ENCODE peak calls at places on chromosomes 11 and 22, in four cellular contexts. B is GM13976, F is lung, K is RWPE1. V is an unnamed sample.

GRCh38 chr11:16793009-16793408 is 54.6 kb downstream of the C11orf58 start:
- DNase-seq in F (no peak), B (no peak), K (no peak), V (no peak)

GRCh38 chr11:118791961-118792578 is 1.1 kb upstream of the DDX6 start:
- DNase-seq in K (peak; percentile 16), B (peak; percentile 58), F (peak; percentile 46), V (peak; percentile 44)

GRCh38 chr22:32258791-32259190 is 3.6 kb upstream of the SLC5A4 start:
- DNase-seq in F (no peak), K (no peak), B (no peak), V (no peak)

GRCh38 chr22:43228330-43228729 is 41.4 kb upstream of the TTLL12 start:
- DNase-seq in F (no peak), B (peak; percentile 57), K (peak; percentile 11), V (no peak)

GRCh38 chr11:2436013-2436520 is 8.2 kb downstream of the TRPM5 start:
- DNase-seq in B (no peak), K (no peak), F (no peak), V (no peak)

GRCh38 chr11:291281-292210 is 2.6 kb downstream of the PGGHG start:
- DNase-seq in B (no peak), F (no peak), K (no peak), V (no peak)

GRCh38 chr11:98568011-98568410 is 452.7 kb upstream of the CNTN5 start:
- DNase-seq in B (no peak), F (no peak), K (no peak), V (no peak)

GRCh38 chr11:23406131-23406819 is 546.0 kb upstream of the CCDC179 start:
- DNase-seq in B (no peak), K (no peak), F (no peak), V (no peak)

GRCh38 chr11:36130401-36130800 is 158.8 kb downstream of the COMMD9 start:
- DNase-seq in B (no peak), K (peak; percentile 20), F (no peak), V (no peak)

GRCh38 chr11:117303101-117303500 is 12.0 kb downstream of the BACE1-AS start:
- DNase-seq in F (no peak), K (no peak), B (no peak), V (no peak)

GRCh38 chr11:109604506-109604905 is 182.5 kb downstream of the C11orf87 start:
- DNase-seq in F (no peak), B (no peak), K (no peak), V (no peak)

GRCh38 chr11:130121430-130121978 is 38.1 kb upstream of the ST14 start:
- DNase-seq in F (no peak), K (no peak), B (no peak), V (no peak)

GRCh38 chr22:25780673-25781072 is 38.7 kb downstream of the MYO18B start:
- DNase-seq in B (no peak), F (no peak), K (no peak), V (no peak)

GRCh38 chr22:41799486-41800347 is 762 bp upstream of the CCDC134 start:
- DNase-seq in F (peak; percentile 33), B (peak; percentile 72), K (peak; percentile 6), V (peak; percentile 72)

GRCh38 chr11:9405721-9406120 is 21.3 kb downstream of the IPO7 start:
- DNase-seq in K (no peak), F (no peak), B (no peak), V (no peak)

GRCh38 chr11:86593833-86594232 is 78.6 kb downstream of the ME3 start:
- DNase-seq in F (no peak), B (no peak), K (no peak), V (no peak)

GRCh38 chr11:105786766-105787165 is 176.9 kb downstream of the GRIA4 start:
- DNase-seq in B (no peak), K (no peak), F (no peak), V (no peak)

GRCh38 chr11:37411289-37411688 is 813.3 kb upstream of the RAG2 start:
- DNase-seq in K (no peak), B (no peak), F (no peak), V (no peak)

GRCh38 chr11:13238879-13239514 is 38.6 kb upstream of the BMAL1 start:
- DNase-seq in B (peak; percentile 28), K (peak; percentile 58), F (peak; percentile 64), V (peak; percentile 23)

GRCh38 chr11:61473370-61474025 is 35.1 kb upstream of the LRRC10B start:
- DNase-seq in F (no peak), B (no peak), K (no peak), V (no peak)

GRCh38 chr11:76788661-76789442 is 5.7 kb downstream of the TSKU start:
- DNase-seq in F (peak; percentile 61), K (peak; percentile 79), B (no peak), V (no peak)

GRCh38 chr11:35143509-35144102 is 4.6 kb downstream of the CD44 start:
- DNase-seq in B (no peak), K (no peak), F (no peak), V (no peak)

GRCh38 chr11:62881579-62882427 is 1.1 kb downstream of the SLC3A2 start:
- DNase-seq in K (peak; percentile 96), F (peak; percentile 98), B (peak; percentile 89), V (peak; percentile 90)

GRCh38 chr11:62879150-62879549 is 1.5 kb upstream of the SLC3A2 start:
- DNase-seq in F (no peak), B (no peak), K (no peak), V (no peak)

GRCh38 chr11:62880803-62881578 is at the start of gene SLC3A2:
- DNase-seq in F (peak; percentile 88), B (peak; percentile 91), K (peak; percentile 89), V (peak; percentile 88)

GRCh38 chr11:62880231-62880802 is 379 bp upstream of the SLC3A2 start:
- DNase-seq in F (peak; percentile 70), B (peak; percentile 74), K (peak; percentile 62), V (peak; percentile 67)

DNA sequence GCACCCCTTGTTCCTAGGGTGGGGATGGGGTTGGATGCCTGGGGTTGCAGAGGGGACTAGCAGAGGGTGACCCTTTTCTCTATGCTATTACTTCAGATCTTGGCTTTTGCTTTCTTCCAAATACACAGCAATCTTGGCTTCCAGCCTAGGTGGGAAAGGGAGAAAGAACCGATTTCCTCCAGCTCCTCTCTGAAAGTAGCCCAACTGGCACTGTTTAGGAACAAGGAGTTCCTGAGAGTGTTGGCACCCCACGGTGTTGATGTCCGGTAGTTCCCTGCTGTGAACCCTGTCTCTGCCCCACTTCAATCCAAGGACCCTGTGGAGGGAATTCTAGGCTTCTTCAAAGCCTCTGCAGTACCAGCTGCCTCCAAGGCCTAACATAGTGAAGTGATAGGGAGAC is 1.1 kb upstream of the SLC3A2 start:
- DNase-seq in F (peak; percentile 32), K (no peak), B (no peak), V (no peak)
- TF ChIP-seq CTCF in F (no peak), K (no peak), B (no peak), V (no peak)

DNA sequence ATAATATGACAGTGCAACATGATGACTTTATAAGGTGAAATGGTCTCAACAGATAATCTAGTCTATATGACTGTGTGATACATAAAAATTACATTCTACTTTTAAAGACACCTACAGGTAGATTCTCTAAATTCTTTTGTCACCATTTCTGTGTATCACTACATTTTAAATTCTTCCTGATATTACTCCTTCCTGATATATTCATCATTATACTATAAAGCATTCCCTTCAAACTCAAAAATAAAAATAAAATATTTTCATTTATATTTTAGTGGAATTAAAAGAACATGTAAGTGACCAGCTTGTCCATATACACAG is 1062.3 kb downstream of the DLG2 start:
- DNase-seq in B (no peak), K (no peak), F (no peak), V (no peak)
- TF ChIP-seq CTCF in B (no peak), K (peak; percentile 37), F (no peak), V (no peak)

GRCh38 chr11:44868021-44868420 is 82.7 kb downstream of the TP53I11 start:
- DNase-seq in B (no peak), F (no peak), K (no peak), V (no peak)

GRCh38 chr11:44866301-44866700 is 84.4 kb downstream of the TP53I11 start:
- DNase-seq in K (no peak), F (no peak), B (no peak), V (no peak)

GRCh38 chr11:44868455-44869421 is 81.9 kb downstream of the TP53I11 start:
- DNase-seq in K (no peak), F (no peak), B (no peak), V (no peak)

GRCh38 chr11:44863231-44863630 is 87.5 kb downstream of the TP53I11 start:
- DNase-seq in F (no peak), K (no peak), B (no peak), V (no peak)

GRCh38 chr11:44865866-44866272 is 84.8 kb downstream of the TP53I11 start:
- DNase-seq in B (no peak), F (no peak), K (no peak), V (no peak)
- TF ChIP-seq CTCF in B (no peak), F (no peak), K (no peak), V (no peak)

GRCh38 chr11:12086271-12087074 is 23.9 kb upstream of the MICAL2 start:
- DNase-seq in F (peak; percentile 45), B (no peak), K (peak; percentile 79), V (no peak)

GRCh38 chr11:12085371-12086251 is 24.8 kb upstream of the MICAL2 start:
- DNase-seq in B (no peak), F (no peak), K (no peak), V (no peak)

GRCh38 chr11:12084191-12084717 is 26.1 kb upstream of the MICAL2 start:
- DNase-seq in F (no peak), B (no peak), K (no peak), V (no peak)

GRCh38 chr11:12079726-12080556 is 30.4 kb upstream of the MICAL2 start:
- DNase-seq in K (peak; percentile 94), B (no peak), F (no peak), V (no peak)

GRCh38 chr11:12083380-12083779 is 27.0 kb upstream of the MICAL2 start:
- DNase-seq in B (no peak), F (no peak), K (no peak), V (no peak)
- TF ChIP-seq CTCF in B (no peak), F (no peak), K (no peak), V (peak; percentile 14)

DNA sequence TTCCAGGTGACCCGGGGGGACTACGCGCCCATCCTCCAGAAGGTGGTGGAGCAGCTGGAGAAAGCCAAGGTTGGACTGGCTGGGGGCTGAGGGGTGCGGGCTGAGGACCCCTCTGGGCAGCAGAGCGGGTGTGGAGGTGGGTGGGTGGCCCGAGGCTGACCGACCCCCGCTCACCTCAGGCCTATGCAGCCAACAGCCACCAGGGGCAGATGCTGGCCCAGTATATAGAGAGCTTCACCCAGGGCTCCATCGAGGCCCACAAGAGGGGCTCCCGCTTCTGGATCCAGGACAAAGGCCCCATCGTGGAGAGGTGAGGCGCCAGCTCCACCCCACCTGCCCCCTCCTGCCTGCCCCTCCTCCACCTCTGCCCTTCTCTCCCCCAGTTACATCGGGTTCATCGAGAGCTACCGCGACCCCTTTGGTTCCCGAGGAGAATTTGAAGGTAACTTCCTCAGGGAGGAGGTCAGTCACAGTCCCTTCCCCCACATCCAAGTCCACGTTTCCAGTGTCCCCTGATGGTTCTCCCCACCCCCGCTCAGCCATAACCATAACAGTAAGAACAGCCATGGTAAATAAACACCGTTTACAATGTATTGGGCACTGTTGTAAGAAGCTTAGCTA is 11.2 kb downstream of the DPP3 start:
- DNase-seq in F (no peak), B (no peak), K (no peak), V (no peak)
- TF ChIP-seq CTCF in F (no peak), B (no peak), K (peak; percentile 24), V (peak; percentile 21)

GRCh38 chr11:78689558-78690153 is 115.0 kb upstream of the NARS2 start:
- DNase-seq in B (no peak), F (no peak), K (no peak), V (no peak)
- TF ChIP-seq CTCF in B (no peak), F (no peak), K (no peak), V (no peak)